ENCODE peak calls at places on chromosomes 1 and 21, in six cellular contexts. One of them, this sample, is unnamed.

GRCh38 chr1:192998536-192998935 is 60.6 kb downstream of the UCHL5 start:
- DNase-seq in sigmoid colon: no peak
- DNase-seq in astrocyte of the spinal cord: no peak
- DNase-seq in GM12865: no peak
- DNase-seq in right atrium auricular region: no peak
- DNase-seq in GM12864: no peak
- DNase-seq in this sample: no peak

GRCh38 chr21:43355196-43355924 is 71.6 kb downstream of the SIK1 start:
- DNase-seq in sigmoid colon: no peak
- DNase-seq in astrocyte of the spinal cord: no peak
- DNase-seq in GM12865: peak; percentile 28
- DNase-seq in right atrium auricular region: no peak
- DNase-seq in GM12864: no peak
- DNase-seq in this sample: no peak

GRCh38 chr1:99648107-99648506 is 2.2 kb downstream of the PALMD start:
- DNase-seq in sigmoid colon: no peak
- DNase-seq in astrocyte of the spinal cord: no peak
- DNase-seq in GM12865: no peak
- DNase-seq in right atrium auricular region: peak; percentile 82
- DNase-seq in GM12864: no peak
- DNase-seq in this sample: no peak

GRCh38 chr1:232123775-232124659 is 497.4 kb downstream of the DISC1 start:
- DNase-seq in sigmoid colon: no peak
- DNase-seq in astrocyte of the spinal cord: no peak
- DNase-seq in GM12865: no peak
- DNase-seq in right atrium auricular region: no peak
- DNase-seq in GM12864: no peak
- DNase-seq in this sample: no peak

GRCh38 chr1:100134872-100135271 is 1.9 kb downstream of the TRMT13 start:
- DNase-seq in sigmoid colon: no peak
- DNase-seq in astrocyte of the spinal cord: no peak
- DNase-seq in GM12865: peak; percentile 9
- DNase-seq in right atrium auricular region: no peak
- DNase-seq in GM12864: no peak
- DNase-seq in this sample: no peak

GRCh38 chr1:228100822-228101613 is 2.1 kb downstream of the C1orf35 start:
- DNase-seq in sigmoid colon: peak; percentile 66
- DNase-seq in astrocyte of the spinal cord: no peak
- DNase-seq in GM12865: no peak
- DNase-seq in right atrium auricular region: no peak
- DNase-seq in GM12864: no peak
- DNase-seq in this sample: no peak

GRCh38 chr1:203124546-203125317 is 2.8 kb upstream of the ADORA1 start:
- DNase-seq in sigmoid colon: no peak
- DNase-seq in astrocyte of the spinal cord: no peak
- DNase-seq in GM12865: no peak
- DNase-seq in right atrium auricular region: peak; percentile 2
- DNase-seq in GM12864: no peak
- DNase-seq in this sample: no peak

GRCh38 chr1:30911061-30911954 is 2.8 kb upstream of the SDC3 start:
- DNase-seq in sigmoid colon: peak; percentile 96
- DNase-seq in astrocyte of the spinal cord: peak; percentile 83
- DNase-seq in GM12865: peak; percentile 71
- DNase-seq in right atrium auricular region: peak; percentile 92
- DNase-seq in GM12864: no peak
- DNase-seq in this sample: peak; percentile 68

GRCh38 chr1:116987256-116987555 is 14.4 kb upstream of the CD101 start:
- DNase-seq in sigmoid colon: no peak
- DNase-seq in astrocyte of the spinal cord: no peak
- DNase-seq in GM12865: no peak
- DNase-seq in right atrium auricular region: no peak
- DNase-seq in GM12864: no peak
- DNase-seq in this sample: no peak

GRCh38 chr1:77642196-77642595 is 40.3 kb downstream of the ZZZ3 start:
- DNase-seq in sigmoid colon: no peak
- DNase-seq in astrocyte of the spinal cord: peak; percentile 22
- DNase-seq in GM12865: no peak
- DNase-seq in right atrium auricular region: no peak
- DNase-seq in GM12864: no peak
- DNase-seq in this sample: no peak

GRCh38 chr1:176541663-176542062 is 78.7 kb downstream of the PAPPA2 start:
- DNase-seq in sigmoid colon: no peak
- DNase-seq in astrocyte of the spinal cord: no peak
- DNase-seq in GM12865: no peak
- DNase-seq in right atrium auricular region: no peak
- DNase-seq in GM12864: no peak
- DNase-seq in this sample: no peak

GRCh38 chr1:213512316-213512715 is 461.3 kb downstream of the RPS6KC1 start:
- DNase-seq in sigmoid colon: no peak
- DNase-seq in astrocyte of the spinal cord: no peak
- DNase-seq in GM12865: no peak
- DNase-seq in right atrium auricular region: no peak
- DNase-seq in GM12864: no peak
- DNase-seq in this sample: no peak

GRCh38 chr1:115648717-115649691 is 7.2 kb downstream of the VANGL1 start:
- DNase-seq in sigmoid colon: no peak
- DNase-seq in astrocyte of the spinal cord: peak; percentile 26
- DNase-seq in GM12865: peak; percentile 90
- DNase-seq in right atrium auricular region: no peak
- DNase-seq in GM12864: peak; percentile 74
- DNase-seq in this sample: no peak

GRCh38 chr1:66207484-66207883 is 326.5 kb upstream of the SGIP1 start:
- DNase-seq in sigmoid colon: no peak
- DNase-seq in astrocyte of the spinal cord: peak; percentile 58
- DNase-seq in GM12865: no peak
- DNase-seq in right atrium auricular region: no peak
- DNase-seq in GM12864: no peak
- DNase-seq in this sample: no peak

GRCh38 chr1:182060877-182061276 is 635 bp downstream of the ZNF648 start:
- DNase-seq in sigmoid colon: no peak
- DNase-seq in astrocyte of the spinal cord: no peak
- DNase-seq in GM12865: no peak
- DNase-seq in right atrium auricular region: peak; percentile 36
- DNase-seq in GM12864: no peak
- DNase-seq in this sample: no peak
- H3K4me3 ChIP-seq in sigmoid colon: no peak overlapping the region
- H3K4me3 ChIP-seq in astrocyte of the spinal cord: no peak overlapping the region
- H3K4me3 ChIP-seq in GM12865: no peak overlapping the region
- H3K4me3 ChIP-seq in right atrium auricular region: no peak overlapping the region
- H3K4me3 ChIP-seq in GM12864: no peak overlapping the region
- H3K4me3 ChIP-seq in this sample: no peak overlapping the region

GRCh38 chr1:46180082-46180616 is 3.9 kb upstream of the P3R3URF start:
- DNase-seq in sigmoid colon: no peak
- DNase-seq in astrocyte of the spinal cord: peak; percentile 11
- DNase-seq in GM12865: peak; percentile 50
- DNase-seq in right atrium auricular region: no peak
- DNase-seq in GM12864: no peak
- DNase-seq in this sample: no peak
- TF ChIP-seq CTCF in sigmoid colon: peak; percentile 39
- TF ChIP-seq CTCF in astrocyte of the spinal cord: no peak
- TF ChIP-seq CTCF in GM12865: peak; percentile 28
- TF ChIP-seq CTCF in right atrium auricular region: no peak
- TF ChIP-seq CTCF in GM12864: peak; percentile 31
- TF ChIP-seq CTCF in this sample: no peak

GRCh38 chr1:16978139-16978538 is 2.3 kb downstream of the MFAP2 start:
- DNase-seq in sigmoid colon: no peak
- DNase-seq in astrocyte of the spinal cord: no peak
- DNase-seq in GM12865: no peak
- DNase-seq in right atrium auricular region: no peak
- DNase-seq in GM12864: no peak
- DNase-seq in this sample: no peak

GRCh38 chr1:16979475-16980327 is 719 bp downstream of the MFAP2 start:
- DNase-seq in sigmoid colon: peak; percentile 82
- DNase-seq in astrocyte of the spinal cord: peak; percentile 33
- DNase-seq in GM12865: no peak
- DNase-seq in right atrium auricular region: no peak
- DNase-seq in GM12864: no peak
- DNase-seq in this sample: no peak

GRCh38 chr1:16981269-16981849 is 939 bp upstream of the MFAP2 start:
- DNase-seq in sigmoid colon: no peak
- DNase-seq in astrocyte of the spinal cord: peak; percentile 87
- DNase-seq in GM12865: no peak
- DNase-seq in right atrium auricular region: no peak
- DNase-seq in GM12864: no peak
- DNase-seq in this sample: peak; percentile 64

GRCh38 chr1:16978589-16979474 is 1.6 kb downstream of the MFAP2 start:
- DNase-seq in sigmoid colon: peak; percentile 92
- DNase-seq in astrocyte of the spinal cord: peak; percentile 95
- DNase-seq in GM12865: no peak
- DNase-seq in right atrium auricular region: no peak
- DNase-seq in GM12864: no peak
- DNase-seq in this sample: peak; percentile 82

DNA sequence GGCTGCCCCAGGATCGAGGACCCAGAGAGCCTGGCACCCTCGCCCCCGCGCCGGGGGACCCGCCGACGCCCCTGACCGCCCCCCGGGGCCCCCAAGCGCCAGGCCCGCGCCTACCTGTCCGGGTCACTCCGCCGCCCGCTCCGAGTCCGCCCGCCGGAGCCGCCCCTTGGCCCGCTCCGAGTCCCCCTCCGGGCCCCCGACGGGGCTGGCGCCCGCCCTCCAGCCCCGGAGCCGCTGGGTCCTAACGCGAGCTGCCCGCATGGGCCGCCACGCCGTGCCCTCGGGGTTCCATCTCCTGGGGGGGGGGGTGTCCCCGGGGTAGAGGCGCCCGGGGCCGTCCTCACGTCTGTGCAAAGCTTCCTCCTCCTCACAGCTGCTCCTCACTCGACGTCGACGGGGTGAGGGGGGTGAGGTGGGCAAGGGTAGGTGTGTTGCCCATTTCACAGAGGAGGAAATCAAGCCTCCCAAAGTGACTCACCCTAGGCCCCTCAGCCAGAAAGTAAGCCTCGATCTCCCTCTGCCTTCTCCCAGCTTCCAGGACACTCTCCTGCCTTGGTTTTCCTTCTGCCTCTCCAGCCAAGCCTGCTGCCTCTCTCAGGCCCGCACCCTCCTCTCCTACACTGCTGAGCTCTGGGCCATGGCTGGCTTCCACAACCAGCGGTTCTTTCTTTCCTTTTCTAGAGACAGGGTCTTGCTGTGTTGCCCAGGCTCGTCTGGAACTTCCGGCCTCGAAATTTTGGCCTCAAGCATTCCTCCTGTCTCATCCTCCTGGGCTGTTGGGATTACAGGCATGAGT is at the start of gene MFAP2:
- DNase-seq in sigmoid colon: no peak
- DNase-seq in astrocyte of the spinal cord: peak; percentile 37
- DNase-seq in GM12865: no peak
- DNase-seq in right atrium auricular region: no peak
- DNase-seq in GM12864: no peak
- DNase-seq in this sample: no peak
- H3K4me3 ChIP-seq in sigmoid colon: peak within 1 kb of the TSS; percentile 60
- H3K4me3 ChIP-seq in astrocyte of the spinal cord: peak within 1 kb of the TSS; percentile 79
- H3K4me3 ChIP-seq in GM12865: no peak within 1 kb of the TSS
- H3K4me3 ChIP-seq in right atrium auricular region: peak within 1 kb of the TSS; percentile 48
- H3K4me3 ChIP-seq in GM12864: no peak within 1 kb of the TSS
- H3K4me3 ChIP-seq in this sample: peak within 1 kb of the TSS; percentile 72

GRCh38 chr1:156626079-156626438 is 6.8 kb downstream of the HAPLN2 start:
- DNase-seq in sigmoid colon: no peak
- DNase-seq in astrocyte of the spinal cord: no peak
- DNase-seq in GM12865: no peak
- DNase-seq in right atrium auricular region: no peak
- DNase-seq in GM12864: no peak
- DNase-seq in this sample: no peak
- TF ChIP-seq CTCF in sigmoid colon: peak; percentile 2
- TF ChIP-seq CTCF in astrocyte of the spinal cord: no peak
- TF ChIP-seq CTCF in GM12865: no peak
- TF ChIP-seq CTCF in right atrium auricular region: peak; percentile 7
- TF ChIP-seq CTCF in GM12864: no peak
- TF ChIP-seq CTCF in this sample: no peak

GRCh38 chr1:160094806-160095205 is 3.6 kb downstream of the IGSF8 start:
- DNase-seq in sigmoid colon: no peak
- DNase-seq in astrocyte of the spinal cord: no peak
- DNase-seq in GM12865: no peak
- DNase-seq in right atrium auricular region: no peak
- DNase-seq in GM12864: no peak
- DNase-seq in this sample: no peak

GRCh38 chr1:160095382-160096105 is 2.9 kb downstream of the IGSF8 start:
- DNase-seq in sigmoid colon: no peak
- DNase-seq in astrocyte of the spinal cord: no peak
- DNase-seq in GM12865: no peak
- DNase-seq in right atrium auricular region: no peak
- DNase-seq in GM12864: no peak
- DNase-seq in this sample: no peak

GRCh38 chr1:160097911-160098851 is at the start of gene IGSF8:
- DNase-seq in sigmoid colon: peak; percentile 96
- DNase-seq in astrocyte of the spinal cord: peak; percentile 76
- DNase-seq in GM12865: no peak
- DNase-seq in right atrium auricular region: peak; percentile 83
- DNase-seq in GM12864: peak; percentile 65
- DNase-seq in this sample: peak; percentile 33

GRCh38 chr1:160097196-160097910 is 1.1 kb downstream of the IGSF8 start:
- DNase-seq in sigmoid colon: no peak
- DNase-seq in astrocyte of the spinal cord: no peak
- DNase-seq in GM12865: no peak
- DNase-seq in right atrium auricular region: no peak
- DNase-seq in GM12864: no peak
- DNase-seq in this sample: no peak

GRCh38 chr1:160096491-160097116 is 1.8 kb downstream of the IGSF8 start:
- DNase-seq in sigmoid colon: peak; percentile 85
- DNase-seq in astrocyte of the spinal cord: no peak
- DNase-seq in GM12865: no peak
- DNase-seq in right atrium auricular region: peak; percentile 87
- DNase-seq in GM12864: no peak
- DNase-seq in this sample: no peak
- H3K4me3 ChIP-seq in sigmoid colon: no peak overlapping the region
- H3K4me3 ChIP-seq in astrocyte of the spinal cord: no peak overlapping the region
- H3K4me3 ChIP-seq in GM12865: no peak overlapping the region
- H3K4me3 ChIP-seq in right atrium auricular region: no peak overlapping the region
- H3K4me3 ChIP-seq in GM12864: no peak overlapping the region
- H3K4me3 ChIP-seq in this sample: no peak overlapping the region